ENCODE peak calls at places on chromosomes 16 and 17, in six cellular contexts. Z, N, W, K, B and S are unnamed samples.
A peak's percentile ranks its signal among the peaks of the same experiment; 100 is the strongest.

GRCh38 chr17:48546187-48546923 is 1.4 kb upstream of the HOXB2 start:
- DNase-seq in Z (no peak), N (peak; percentile 61), W (peak; percentile 41), K (no peak), B (no peak), S (no peak)

GRCh38 chr16:48317614-48318013 is 67.6 kb downstream of the SIAH1 start:
- DNase-seq in Z (peak; percentile 45), N (peak; percentile 54), W (no peak), K (no peak), B (no peak), S (no peak)

GRCh38 chr17:30278032-30278431 is 13.7 kb downstream of the BLMH start:
- DNase-seq in Z (peak; percentile 65), N (peak; percentile 62), W (no peak), K (peak; percentile 28), B (no peak), S (no peak)

GRCh38 chr17:72122002-72122310 is 1.1 kb downstream of the SOX9 start:
- DNase-seq in Z (peak; percentile 18), N (peak; percentile 70), W (no peak), K (no peak), B (no peak), S (no peak)

GRCh38 chr16:69318177-69318910 is 7.2 kb downstream of the VPS4A start:
- DNase-seq in Z (no peak), N (no peak), W (no peak), K (no peak), B (no peak), S (no peak)

GRCh38 chr17:31314788-31315105 is 893 bp upstream of the EVI2B start:
- DNase-seq in Z (no peak), N (no peak), W (no peak), K (no peak), B (no peak), S (no peak)

GRCh38 chr16:369866-370436 is 387 bp downstream of the MRPL28 start:
- DNase-seq in Z (peak; percentile 58), N (peak; percentile 54), W (no peak), K (peak; percentile 44), B (peak; percentile 78), S (no peak)

GRCh38 chr16:21598676-21599157 is 660 bp upstream of the METTL9 start:
- DNase-seq in Z (peak; percentile 17), N (peak; percentile 49), W (no peak), K (no peak), B (no peak), S (no peak)

GRCh38 chr16:74563828-74564263 is 43.1 kb downstream of the GLG1 start:
- DNase-seq in Z (no peak), N (peak; percentile 67), W (no peak), K (peak; percentile 33), B (no peak), S (no peak)

GRCh38 chr17:79082311-79083190 is 7.9 kb downstream of the ENGASE start:
- DNase-seq in Z (peak; percentile 44), N (peak; percentile 54), W (no peak), K (peak; percentile 63), B (peak; percentile 85), S (peak; percentile 53)

GRCh38 chr17:61448042-61448441 is 4.2 kb upstream of the TBX4 start:
- DNase-seq in Z (no peak), N (no peak), W (no peak), K (no peak), B (no peak), S (no peak)

GRCh38 chr17:65537845-65538678 is 23.4 kb downstream of the AXIN2 start:
- DNase-seq in Z (no peak), N (no peak), W (no peak), K (no peak), B (peak; percentile 67), S (peak; percentile 63)

GRCh38 chr16:47888142-47888541 is 267.7 kb downstream of the ABCC12 start:
- DNase-seq in Z (peak; percentile 39), N (peak; percentile 43), W (no peak), K (no peak), B (no peak), S (no peak)

GRCh38 chr16:3029499-3030127 is 5.8 kb downstream of the THOC6 start:
- DNase-seq in Z (no peak), N (peak; percentile 84), W (no peak), K (no peak), B (peak; percentile 86), S (no peak)